ENCODE peak calls at places on chromosomes 1 and 21, in four cellular contexts. W, B, I and R are unnamed samples.

GRCh38 chr1:115466433-115466832 is 128.4 kb upstream of the NGF start:
- DNase-seq in W (no peak), B (no peak), I (no peak), R (no peak)

GRCh38 chr1:244639561-244639960 is 13.4 kb upstream of the DESI2 start:
- DNase-seq in W (no peak), B (no peak), I (no peak), R (no peak)

GRCh38 chr1:32767156-32767555 is 50.0 kb downstream of the YARS1 start:
- DNase-seq in W (no peak), B (no peak), I (no peak), R (no peak)

GRCh38 chr1:89833183-89834077 is 12.6 kb downstream of the LRRC8D start:
- DNase-seq in W (no peak), B (no peak), I (no peak), R (no peak)

GRCh38 chr1:44059956-44060355 is 28.7 kb upstream of the SLC6A9 start:
- DNase-seq in W (no peak), B (no peak), I (no peak), R (no peak)

GRCh38 chr1:18481190-18481920 is 625 bp downstream of the KLHDC7A start:
- DNase-seq in W (no peak), B (peak; percentile 38), I (no peak), R (no peak)

GRCh38 chr1:198528376-198528775 is 12.1 kb downstream of the ATP6V1G3 start:
- DNase-seq in W (no peak), B (no peak), I (peak; percentile 2), R (no peak)

GRCh38 chr1:153333902-153334301 is 14.7 kb downstream of the PGLYRP4 start:
- DNase-seq in W (no peak), B (no peak), I (no peak), R (no peak)

GRCh38 chr1:169483500-169483966 is 2.2 kb downstream of the SLC19A2 start:
- DNase-seq in W (peak; percentile 71), B (no peak), I (no peak), R (no peak)

DNA sequence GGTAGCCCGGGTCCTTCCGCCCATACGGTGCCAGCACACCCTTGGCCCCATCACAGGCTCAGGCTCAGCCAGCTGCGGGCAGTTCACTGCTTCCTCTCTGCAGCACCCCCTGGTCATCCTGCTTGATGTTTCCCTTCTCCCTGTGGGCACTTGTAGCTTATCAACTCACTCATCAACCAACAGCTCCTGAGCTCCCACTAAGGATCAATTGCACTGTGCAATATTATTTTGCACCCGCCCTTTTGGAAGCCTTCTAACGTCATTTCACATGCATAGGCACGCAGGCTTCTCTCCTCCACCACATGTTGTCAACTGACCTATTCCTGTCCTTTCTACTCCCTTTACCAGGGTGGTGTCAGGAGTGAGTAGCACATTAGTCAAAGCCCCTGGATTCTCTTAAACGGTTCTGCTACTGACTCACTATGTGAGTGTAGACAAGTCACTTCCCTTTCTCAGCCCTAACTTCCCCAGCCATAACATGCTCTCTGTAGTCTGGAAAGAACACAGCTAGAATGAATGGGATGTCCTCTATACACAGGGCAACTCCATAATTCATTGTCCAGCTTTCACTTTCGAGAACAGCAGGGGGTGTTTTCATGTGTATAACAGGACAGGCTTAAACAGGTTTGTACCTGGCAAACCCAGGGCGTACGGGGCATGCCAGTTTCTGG is 47.1 kb upstream of the IRF2BP2 start:
- DNase-seq in W (no peak), B (peak; percentile 90), I (peak; percentile 75), R (peak; percentile 82)
- H3K4me3 ChIP-seq in W (no peak overlapping the region), B (no peak overlapping the region), I (no peak overlapping the region), R (no peak overlapping the region)

GRCh38 chr1:35120458-35121133 is 41.4 kb downstream of the ZMYM1 start:
- DNase-seq in W (no peak), B (no peak), I (no peak), R (no peak)
- H3K4me3 ChIP-seq in W (no peak overlapping the region), B (peak overlapping the region; percentile 21), I (peak overlapping the region; percentile 48), R (peak overlapping the region; percentile 29)

GRCh38 chr1:203360772-203361171 is 9.8 kb upstream of the FMOD start:
- DNase-seq in W (no peak), B (no peak), I (no peak), R (no peak)
- H3K4me3 ChIP-seq in W (no peak overlapping the region), B (no peak overlapping the region), I (no peak overlapping the region), R (no peak overlapping the region)

DNA sequence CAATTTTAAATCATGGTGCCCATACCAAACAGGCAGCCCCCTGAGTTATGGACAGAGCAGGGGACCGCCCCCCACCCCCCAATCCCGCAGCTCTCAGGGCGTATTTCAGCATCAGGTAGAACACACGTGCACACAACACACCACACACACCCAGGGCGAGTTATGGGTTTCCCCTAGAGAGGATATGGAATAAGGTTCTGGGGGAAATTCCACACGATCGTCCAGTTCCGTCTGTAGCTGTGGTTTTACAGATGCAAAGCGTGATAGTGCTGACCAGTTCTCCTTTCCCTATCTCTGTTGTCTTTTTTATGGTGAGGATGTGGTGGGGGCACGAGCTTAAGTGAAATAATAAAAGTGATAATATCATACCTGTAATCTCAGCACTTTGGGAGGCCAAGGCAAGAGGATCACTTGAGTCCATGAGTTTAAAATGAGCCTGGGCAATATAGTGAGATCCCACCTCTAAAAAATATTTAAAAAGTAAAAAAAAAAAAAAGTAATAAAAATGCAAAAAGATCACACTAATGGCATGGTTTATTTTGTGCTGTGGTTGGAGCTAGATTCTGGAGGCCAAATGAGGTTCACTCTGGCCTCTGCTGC is 25.1 kb downstream of the C2CD2 start:
- DNase-seq in W (no peak), B (no peak), I (no peak), R (no peak)
- H3K4me3 ChIP-seq in W (no peak overlapping the region), B (no peak overlapping the region), I (no peak overlapping the region), R (no peak overlapping the region)

GRCh38 chr21:16535100-16535418 is 805.3 kb downstream of the USP25 start:
- DNase-seq in W (no peak), B (no peak), I (peak; percentile 52), R (no peak)

GRCh38 chr21:16532841-16533240 is 803.1 kb downstream of the USP25 start:
- DNase-seq in W (no peak), B (no peak), I (no peak), R (no peak)

GRCh38 chr21:16536661-16537359 is 807.0 kb downstream of the USP25 start:
- DNase-seq in W (no peak), B (no peak), I (no peak), R (no peak)

GRCh38 chr21:16534408-16535099 is 804.8 kb downstream of the USP25 start:
- DNase-seq in W (peak; percentile 14), B (no peak), I (no peak), R (no peak)

DNA sequence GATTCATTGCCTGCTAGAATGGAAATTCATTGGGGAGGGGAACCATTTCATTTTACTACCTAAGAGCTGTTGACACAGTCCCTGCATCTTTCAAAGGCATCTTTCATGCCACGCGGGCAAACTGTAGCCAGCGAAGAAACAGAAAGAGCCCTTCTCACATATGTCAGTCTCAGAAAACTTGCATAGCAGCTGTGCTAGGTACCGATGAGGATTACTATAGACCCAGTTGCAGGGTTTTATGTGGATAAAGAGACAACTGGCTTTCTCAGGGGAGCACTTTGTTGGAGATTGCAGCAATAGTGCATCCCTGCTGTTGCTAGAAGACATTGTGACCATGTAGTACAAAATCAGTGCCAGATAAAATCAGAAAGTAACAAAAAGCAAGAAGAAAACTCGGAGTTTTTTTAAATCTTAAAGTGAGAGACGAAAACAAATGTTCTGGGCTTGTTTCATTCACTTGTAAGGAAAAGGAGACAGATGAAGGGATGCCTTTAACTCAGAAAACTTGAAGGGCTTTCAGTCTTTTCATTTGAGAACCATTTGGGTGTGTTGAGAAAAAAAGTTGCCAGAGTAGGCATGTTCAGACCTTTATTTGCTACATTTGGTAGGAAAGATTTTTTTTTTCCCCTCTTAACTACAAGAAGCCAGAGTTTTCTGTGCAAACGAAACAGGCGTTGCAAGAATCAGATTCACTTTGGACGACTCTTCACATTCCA is 804.1 kb downstream of the USP25 start:
- DNase-seq in W (no peak), B (no peak), I (no peak), R (no peak)
- H3K4me3 ChIP-seq in W (no peak overlapping the region), B (no peak overlapping the region), I (peak overlapping the region; percentile 47), R (peak overlapping the region; percentile 31)

DNA sequence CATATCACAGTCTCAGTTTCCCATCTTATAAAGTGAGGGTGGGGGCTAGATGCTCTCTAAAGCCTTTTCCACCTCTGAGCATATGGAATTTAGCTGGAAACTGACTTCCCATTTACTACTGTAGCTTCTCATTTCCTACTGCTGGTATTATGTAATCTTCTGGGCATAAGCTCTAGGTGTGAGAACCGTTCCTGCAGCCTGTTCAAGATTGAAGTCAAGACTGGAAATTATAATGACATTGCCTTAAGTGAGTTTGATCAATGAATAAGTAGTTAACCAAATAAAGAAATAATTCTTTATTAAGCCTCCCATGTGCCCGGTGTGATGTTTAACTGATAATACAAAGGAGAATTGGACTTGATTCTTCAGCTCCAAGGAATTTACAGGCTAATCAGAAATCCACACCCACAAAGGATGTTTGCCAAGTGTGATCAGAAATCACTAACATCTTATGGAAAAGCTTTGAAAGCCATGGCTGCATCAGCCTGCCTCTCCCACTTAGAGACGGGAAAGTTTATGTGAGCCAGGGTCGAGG is 36.5 kb upstream of the PRELP start:
- DNase-seq in W (no peak), B (no peak), I (no peak), R (no peak)
- H3K4me3 ChIP-seq in W (no peak overlapping the region), B (no peak overlapping the region), I (no peak overlapping the region), R (no peak overlapping the region)

DNA sequence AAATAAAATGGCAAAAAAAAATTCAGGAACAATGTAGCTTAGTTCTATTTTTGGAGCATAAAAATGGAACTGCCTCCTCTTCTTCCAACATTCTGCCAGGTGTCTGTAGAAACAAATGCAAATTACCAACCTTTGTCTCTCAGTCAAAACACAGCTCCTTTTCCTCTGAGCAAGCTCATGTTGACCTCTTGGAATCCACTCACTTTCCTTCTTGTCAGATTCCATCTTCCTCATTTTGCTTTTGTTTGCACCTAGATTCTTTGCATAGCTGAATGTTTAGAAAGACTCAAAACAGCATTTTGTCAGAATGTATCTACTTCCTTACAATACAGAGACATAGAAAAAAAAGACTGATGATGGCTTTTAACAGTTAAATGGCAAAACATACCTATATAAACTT is 178.2 kb downstream of the ADGRL2 start:
- DNase-seq in W (no peak), B (no peak), I (no peak), R (no peak)
- H3K4me3 ChIP-seq in W (no peak overlapping the region), B (no peak overlapping the region), I (no peak overlapping the region), R (no peak overlapping the region)

GRCh38 chr1:201575912-201576311 is 37.0 kb downstream of the NAV1 start:
- DNase-seq in W (no peak), B (no peak), I (no peak), R (no peak)
- H3K4me3 ChIP-seq in W (no peak overlapping the region), B (no peak overlapping the region), I (no peak overlapping the region), R (no peak overlapping the region)

DNA sequence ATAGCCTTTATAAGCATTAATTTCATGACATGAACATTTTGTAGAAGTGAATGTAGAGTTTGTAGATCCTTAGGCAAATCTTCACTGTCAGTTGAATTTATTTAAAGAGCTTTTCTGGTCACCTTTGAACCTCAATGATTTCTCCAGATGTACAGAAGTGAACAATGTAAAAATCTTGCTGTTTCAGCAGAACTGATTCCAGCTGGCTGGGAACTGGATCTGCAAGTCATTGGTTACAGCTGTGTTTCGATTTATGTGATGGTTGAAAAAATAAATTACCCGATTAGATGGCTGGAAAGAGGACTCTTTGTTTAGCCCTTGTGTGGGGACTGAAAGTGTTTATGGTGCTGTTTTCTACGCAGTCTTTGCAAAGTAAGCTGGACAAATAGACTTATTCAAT is 849.8 kb downstream of the USP25 start:
- DNase-seq in W (peak; percentile 59), B (no peak), I (no peak), R (no peak)
- H3K4me3 ChIP-seq in W (no peak overlapping the region), B (no peak overlapping the region), I (no peak overlapping the region), R (no peak overlapping the region)

GRCh38 chr1:203009185-203009584 is 2.0 kb downstream of the TMEM183A start:
- DNase-seq in W (no peak), B (no peak), I (no peak), R (no peak)
- H3K4me3 ChIP-seq in W (no peak overlapping the region), B (no peak overlapping the region), I (no peak overlapping the region), R (no peak overlapping the region)